ENCODE peak calls at places on chromosomes 7 and 10, in four cellular contexts. L is SK-N-SH, S is GM12891, B is K562. H is an unnamed sample.

GRCh38 chr7:7157177-7157886 is 25.0 kb upstream of the C1GALT1 start:
- DNase-seq in L (no peak), S (no peak), B (no peak), H (peak)

GRCh38 chr10:116752563-116752962 is 10.2 kb upstream of the HSPA12A start:
- DNase-seq in L (no peak), S (no peak), B (no peak), H (no peak)

GRCh38 chr7:96499532-96499931 is 177.6 kb upstream of the SLC25A13 start:
- DNase-seq in L (no peak), S (no peak), B (no peak), H (no peak)

GRCh38 chr7:108034586-108034985 is 31.6 kb upstream of the LAMB1 start:
- DNase-seq in L (no peak), S (no peak), B (no peak), H (no peak)

GRCh38 chr7:104267701-104268368 is 60.0 kb upstream of the ORC5 start:
- DNase-seq in L (peak), S (no peak), B (no peak), H (no peak)

GRCh38 chr7:55477781-55478374 is 94.4 kb downstream of the VOPP1 start:
- DNase-seq in L (no peak), S (no peak), B (no peak), H (no peak)

GRCh38 chr10:14803827-14804226 is 29.1 kb upstream of the FAM107B start:
- DNase-seq in L (no peak), S (no peak), B (no peak), H (no peak)

GRCh38 chr10:79223346-79224048 is 123.8 kb upstream of the PPIF start:
- DNase-seq in L (peak), S (no peak), B (no peak), H (no peak)

GRCh38 chr7:415646-416525 is 103.8 kb downstream of the PDGFA start:
- DNase-seq in L (peak), S (no peak), B (no peak), H (no peak)

GRCh38 chr10:3666525-3667302 is 118.3 kb downstream of the KLF6 start:
- DNase-seq in L (no peak), S (no peak), B (no peak), H (no peak)

GRCh38 chr7:24882989-24883631 is 96.9 kb downstream of the OSBPL3 start:
- DNase-seq in L (no peak), S (no peak), B (no peak), H (no peak)

GRCh38 chr10:21976739-21977138 is 26.8 kb downstream of the DNAJC1 start:
- DNase-seq in L (no peak), S (no peak), B (no peak), H (no peak)

GRCh38 chr7:114785496-114785895 is 136.4 kb upstream of the MDFIC start:
- DNase-seq in L (no peak), S (no peak), B (no peak), H (no peak)

GRCh38 chr7:77529279-77529678 is 7.8 kb upstream of the PTPN12 start:
- DNase-seq in L (no peak), S (no peak), B (no peak), H (no peak)

GRCh38 chr10:131433566-131433965 is 122.0 kb upstream of the TCERG1L start:
- DNase-seq in L (no peak), S (no peak), B (no peak), H (no peak)

GRCh38 chr10:7320072-7320471 is 90.8 kb downstream of the SFMBT2 start:
- DNase-seq in L (no peak), S (no peak), B (no peak), H (no peak)

GRCh38 chr7:92750440-92750839 is 85.9 kb downstream of the CDK6 start:
- DNase-seq in L (no peak), S (no peak), B (no peak), H (no peak)

GRCh38 chr10:93160829-93161228 is 87.1 kb downstream of the CYP26A1 start:
- DNase-seq in L (no peak), S (no peak), B (no peak), H (no peak)

GRCh38 chr10:43043342-43043772 is 33.5 kb upstream of the RET start:
- DNase-seq in L (peak), S (no peak), B (no peak), H (no peak)

GRCh38 chr10:124298891-124299290 is 119.8 kb downstream of the OAT start:
- DNase-seq in L (no peak), S (no peak), B (no peak), H (no peak)

GRCh38 chr7:80533287-80533686 is 21.4 kb upstream of the GNAT3 start:
- DNase-seq in L (no peak), S (no peak), B (no peak), H (no peak)

GRCh38 chr10:43314626-43315025 is 47.8 kb upstream of the RASGEF1A start:
- DNase-seq in L (no peak), S (no peak), B (no peak), H (no peak)

GRCh38 chr7:117941138-117941810 is 68.0 kb upstream of the CTTNBP2 start:
- DNase-seq in L (no peak), S (no peak), B (no peak), H (no peak)

GRCh38 chr7:69434350-69434749 is 163.9 kb upstream of the AUTS2 start:
- DNase-seq in L (no peak), S (no peak), B (no peak), H (no peak)

GRCh38 chr10:19546224-19546623 is 270.0 kb upstream of the PLXDC2 start:
- DNase-seq in L (no peak), S (no peak), B (no peak), H (no peak)

GRCh38 chr7:24908166-24908565 is 71.8 kb downstream of the OSBPL3 start:
- DNase-seq in L (no peak), S (no peak), B (no peak), H (no peak)

GRCh38 chr7:157547611-157548010 is 210.8 kb downstream of the DNAJB6 start:
- DNase-seq in L (no peak), S (no peak), B (no peak), H (no peak)

GRCh38 chr7:123665896-123666295 is 10.2 kb downstream of the LMOD2 start:
- DNase-seq in L (no peak), S (no peak), B (no peak), H (no peak)

GRCh38 chr7:84291756-84292155 is 97.2 kb upstream of the SEMA3A start:
- DNase-seq in L (no peak), S (no peak), B (no peak), H (no peak)

GRCh38 chr10:69684020-69684980 is 54.3 kb downstream of the FAM241B start:
- DNase-seq in L (peak), S (no peak), B (no peak), H (no peak)

GRCh38 chr7:7790041-7790751 is 71.8 kb upstream of the RPA3 start:
- DNase-seq in L (no peak), S (no peak), B (no peak), H (no peak)

GRCh38 chr10:100715445-100716385 is 29.7 kb upstream of the PAX2 start:
- DNase-seq in L (peak), S (no peak), B (no peak), H (no peak)

GRCh38 chr7:28666144-28666543 is 253.8 kb downstream of the CREB5 start:
- DNase-seq in L (no peak), S (no peak), B (no peak), H (no peak)

GRCh38 chr7:143040209-143040710 is 11.9 kb upstream of the OR6V1 start:
- DNase-seq in L (no peak), S (no peak), B (no peak), H (no peak)

GRCh38 chr7:158409816-158410330 is 177.8 kb downstream of the PTPRN2 start:
- DNase-seq in L (no peak), S (no peak), B (no peak), H (no peak)

GRCh38 chr10:27240891-27241639 is 468 bp upstream of the ACBD5 start:
- DNase-seq in L (peak), S (no peak), B (peak), H (no peak)

GRCh38 chr10:103232772-103233488 is 12.8 kb upstream of the RPEL1 start:
- DNase-seq in L (no peak), S (no peak), B (no peak), H (no peak)

DNA sequence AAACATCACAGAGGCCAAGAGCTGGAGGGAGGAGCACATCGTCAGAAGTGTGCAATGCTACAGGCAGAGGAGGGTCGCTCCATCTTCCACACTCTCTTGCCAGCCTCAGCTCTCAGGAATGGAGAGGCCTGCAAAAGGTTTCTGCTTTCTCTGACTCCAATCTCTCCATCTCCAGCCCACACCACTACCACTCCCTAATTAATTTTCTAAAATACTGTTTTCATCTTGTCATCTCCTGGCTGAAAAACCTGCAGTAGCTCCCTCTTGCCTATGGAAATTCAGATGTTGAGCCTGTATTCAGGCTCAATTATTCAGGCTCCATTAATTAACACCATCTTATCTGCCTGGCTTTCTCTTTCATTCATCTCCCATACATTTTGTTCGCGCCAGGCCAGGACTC is 165.9 kb downstream of the INHBA start:
- DNase-seq in L (peak), S (no peak), B (no peak), H (no peak)
- TF ChIP-seq TAF1 in L (no peak), S (no peak), B (no peak), H (no peak)

GRCh38 chr7:2099036-2099957 is 133.4 kb downstream of the MAD1L1 start:
- DNase-seq in L (no peak), S (peak), B (peak), H (peak)
- TF ChIP-seq TAF1 in L (no peak), S (no peak), B (no peak), H (no peak)

DNA sequence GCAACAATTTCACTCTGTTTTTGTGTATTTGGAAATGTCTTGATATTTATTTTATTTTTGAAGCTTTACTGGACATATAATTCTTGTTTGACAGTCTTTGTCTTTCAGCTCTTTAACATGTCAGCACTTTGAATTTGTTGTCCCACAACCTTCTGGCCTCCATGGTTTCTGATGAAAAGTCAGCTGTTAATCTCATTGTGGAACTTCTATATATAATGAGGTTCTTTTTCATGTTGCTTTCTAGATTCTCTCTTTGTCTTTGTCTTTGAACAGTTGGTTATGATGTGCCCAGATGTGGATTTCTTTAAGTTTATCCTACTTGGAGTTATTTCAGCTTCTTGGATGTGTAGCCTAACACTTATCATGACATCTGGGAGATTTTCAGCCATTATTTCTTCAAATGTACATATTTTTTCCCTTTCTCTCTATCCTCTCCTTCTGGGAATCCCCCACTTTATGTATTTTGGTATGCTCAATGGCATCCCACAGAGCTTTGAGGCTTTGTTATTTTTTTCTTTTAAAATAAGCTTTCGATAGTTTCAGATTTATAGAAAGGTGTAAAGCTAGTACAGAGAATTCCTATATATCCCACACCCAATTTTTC is 9.5 kb upstream of the LMTK2 start:
- DNase-seq in L (no peak), S (no peak), B (no peak), H (no peak)
- TF ChIP-seq TAF1 in L (no peak), S (no peak), B (no peak), H (no peak)

DNA sequence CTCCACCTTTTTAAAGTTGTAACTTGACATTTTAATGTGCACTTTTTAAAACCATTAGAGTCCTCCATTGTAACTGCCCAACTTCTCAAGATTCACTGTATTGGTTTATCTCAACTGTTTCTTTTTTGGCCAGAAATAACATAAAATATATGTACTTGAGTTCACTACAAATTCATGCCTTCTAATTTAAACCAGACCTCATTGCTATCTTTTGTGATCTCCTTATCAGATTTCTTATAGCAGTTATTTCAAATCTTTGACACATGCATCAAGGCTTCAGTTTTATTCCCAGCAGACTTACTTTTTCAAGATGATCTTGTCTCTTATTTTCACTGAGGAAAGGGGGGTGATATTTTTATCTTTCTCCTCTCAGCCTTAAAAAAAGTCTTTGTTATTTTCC is 154.3 kb downstream of the PHF14 start:
- DNase-seq in L (no peak), S (no peak), B (no peak), H (no peak)
- TF ChIP-seq TAF1 in L (no peak), S (no peak), B (no peak), H (no peak)